ENCODE peak calls at places on chromosome 5, in six cellular contexts. T, B, W, M, F and Z are unnamed samples.

GRCh38 chr5:134738963-134739661 is 764 bp downstream of the CAMLG start:
- DNase-seq in T (peak), B (no peak), W (no peak), M (peak), F (peak), Z (no peak)

GRCh38 chr5:110525762-110526161 is 200.7 kb downstream of the TMEM232 start:
- DNase-seq in T (no peak), B (no peak), W (no peak), M (no peak), F (no peak), Z (no peak)

GRCh38 chr5:180170111-180170809 is 38.8 kb downstream of the RASGEF1C start:
- DNase-seq in T (no peak), B (no peak), W (no peak), M (no peak), F (no peak), Z (no peak)

GRCh38 chr5:94431696-94432095 is 186.7 kb downstream of the KIAA0825 start:
- DNase-seq in T (no peak), B (no peak), W (no peak), M (peak), F (no peak), Z (no peak)

GRCh38 chr5:65742565-65743231 is 20.7 kb downstream of the NLN start:
- DNase-seq in T (no peak), B (no peak), W (no peak), M (peak), F (peak), Z (no peak)

GRCh38 chr5:10702911-10703491 is 58.0 kb downstream of the DAP start:
- DNase-seq in T (no peak), B (no peak), W (no peak), M (no peak), F (no peak), Z (no peak)

GRCh38 chr5:73826761-73827450 is 200.9 kb downstream of the ARHGEF28 start:
- DNase-seq in T (no peak), B (no peak), W (no peak), M (peak), F (no peak), Z (no peak)

GRCh38 chr5:43275391-43275790 is 37.8 kb downstream of the HMGCS1 start:
- DNase-seq in T (no peak), B (no peak), W (no peak), M (no peak), F (no peak), Z (no peak)

GRCh38 chr5:1090538-1090937 is 21.3 kb downstream of the SLC12A7 start:
- DNase-seq in T (no peak), B (no peak), W (no peak), M (peak), F (no peak), Z (no peak)

GRCh38 chr5:150066901-150067396 is 19.4 kb downstream of the CSF1R start:
- DNase-seq in T (no peak), B (no peak), W (no peak), M (peak), F (no peak), Z (no peak)

GRCh38 chr5:110751902-110752762 is 13.3 kb downstream of the SLC25A46 start:
- DNase-seq in T (no peak), B (no peak), W (no peak), M (peak), F (peak), Z (no peak)

GRCh38 chr5:27172708-27173107 is 134.3 kb upstream of the CDH9 start:
- DNase-seq in T (no peak), B (no peak), W (no peak), M (no peak), F (no peak), Z (no peak)

GRCh38 chr5:2217219-2217618 is 334.5 kb upstream of the IRX4 start:
- DNase-seq in T (no peak), B (no peak), W (no peak), M (no peak), F (no peak), Z (no peak)

GRCh38 chr5:94471496-94471895 is 146.9 kb downstream of the KIAA0825 start:
- DNase-seq in T (no peak), B (no peak), W (no peak), M (no peak), F (no peak), Z (no peak)

GRCh38 chr5:157513182-157513581 is 53.2 kb downstream of the NIPAL4 start:
- DNase-seq in T (no peak), B (no peak), W (no peak), M (no peak), F (no peak), Z (no peak)

GRCh38 chr5:62762503-62762902 is 183.9 kb downstream of the LRRC70 start:
- DNase-seq in T (no peak), B (no peak), W (no peak), M (no peak), F (no peak), Z (no peak)

GRCh38 chr5:91219141-91219802 is 163.8 kb downstream of the ARRDC3 start:
- DNase-seq in T (no peak), B (no peak), W (no peak), M (peak), F (no peak), Z (peak)

GRCh38 chr5:139903805-139904565 is 108.4 kb downstream of the PSD2 start:
- DNase-seq in T (no peak), B (no peak), W (no peak), M (no peak), F (peak), Z (no peak)